ENCODE peak calls at places on chromosome 2, in ten cellular contexts. One of them, this sample, is unnamed.

GRCh38 chr2:135664623-135665068 is 77.0 kb upstream of the UBXN4 start:
- DNase-seq in fibroblast of lung: no peak
- DNase-seq in endothelial cell of umbilical vein: peak
- DNase-seq in H1: no peak
- DNase-seq in right cardiac atrium: no peak
- DNase-seq in ovary: no peak
- DNase-seq in upper lobe of right lung: no peak
- DNase-seq in naive thymus-derived CD4-positive, alpha-beta T cell: no peak
- DNase-seq in effector memory CD4-positive, alpha-beta T cell: no peak
- DNase-seq in heart right ventricle: no peak
- DNase-seq in this sample: no peak

GRCh38 chr2:162074937-162075688 is 1.1 kb upstream of the DPP4 start:
- DNase-seq in fibroblast of lung: no peak
- DNase-seq in endothelial cell of umbilical vein: no peak
- DNase-seq in H1: no peak
- DNase-seq in right cardiac atrium: no peak
- DNase-seq in ovary: no peak
- DNase-seq in upper lobe of right lung: no peak
- DNase-seq in naive thymus-derived CD4-positive, alpha-beta T cell: no peak
- DNase-seq in effector memory CD4-positive, alpha-beta T cell: no peak
- DNase-seq in heart right ventricle: no peak
- DNase-seq in this sample: no peak

GRCh38 chr2:229431331-229431954 is 160.4 kb upstream of the PID1 start:
- DNase-seq in fibroblast of lung: peak
- DNase-seq in endothelial cell of umbilical vein: peak
- DNase-seq in H1: no peak
- DNase-seq in right cardiac atrium: no peak
- DNase-seq in ovary: no peak
- DNase-seq in upper lobe of right lung: no peak
- DNase-seq in naive thymus-derived CD4-positive, alpha-beta T cell: no peak
- DNase-seq in effector memory CD4-positive, alpha-beta T cell: no peak
- DNase-seq in heart right ventricle: no peak
- DNase-seq in this sample: no peak

GRCh38 chr2:143575340-143575739 is 446.1 kb downstream of the ARHGAP15 start:
- DNase-seq in fibroblast of lung: peak
- DNase-seq in endothelial cell of umbilical vein: no peak
- DNase-seq in H1: no peak
- DNase-seq in right cardiac atrium: no peak
- DNase-seq in ovary: no peak
- DNase-seq in upper lobe of right lung: no peak
- DNase-seq in naive thymus-derived CD4-positive, alpha-beta T cell: no peak
- DNase-seq in effector memory CD4-positive, alpha-beta T cell: no peak
- DNase-seq in heart right ventricle: no peak
- DNase-seq in this sample: no peak

GRCh38 chr2:70255637-70256314 is 2.2 kb upstream of the PCYOX1 start:
- DNase-seq in fibroblast of lung: no peak
- DNase-seq in endothelial cell of umbilical vein: no peak
- DNase-seq in H1: no peak
- DNase-seq in right cardiac atrium: no peak
- DNase-seq in ovary: no peak
- DNase-seq in upper lobe of right lung: no peak
- DNase-seq in naive thymus-derived CD4-positive, alpha-beta T cell: no peak
- DNase-seq in effector memory CD4-positive, alpha-beta T cell: no peak
- DNase-seq in heart right ventricle: no peak
- DNase-seq in this sample: no peak

GRCh38 chr2:152657042-152657441 is 60.2 kb downstream of the PRPF40A start:
- DNase-seq in fibroblast of lung: no peak
- DNase-seq in endothelial cell of umbilical vein: no peak
- DNase-seq in H1: no peak
- DNase-seq in right cardiac atrium: no peak
- DNase-seq in ovary: no peak
- DNase-seq in upper lobe of right lung: no peak
- DNase-seq in naive thymus-derived CD4-positive, alpha-beta T cell: no peak
- DNase-seq in effector memory CD4-positive, alpha-beta T cell: no peak
- DNase-seq in heart right ventricle: no peak
- DNase-seq in this sample: no peak

GRCh38 chr2:158211516-158211915 is 109.8 kb downstream of the UPP2 start:
- DNase-seq in fibroblast of lung: peak
- DNase-seq in endothelial cell of umbilical vein: no peak
- DNase-seq in H1: no peak
- DNase-seq in right cardiac atrium: no peak
- DNase-seq in ovary: no peak
- DNase-seq in upper lobe of right lung: no peak
- DNase-seq in naive thymus-derived CD4-positive, alpha-beta T cell: no peak
- DNase-seq in effector memory CD4-positive, alpha-beta T cell: no peak
- DNase-seq in heart right ventricle: no peak
- DNase-seq in this sample: no peak

GRCh38 chr2:70190086-70190412 is 770 bp downstream of the C2orf42 start:
- DNase-seq in fibroblast of lung: no peak
- DNase-seq in endothelial cell of umbilical vein: no peak
- DNase-seq in H1: no peak
- DNase-seq in right cardiac atrium: peak
- DNase-seq in ovary: peak
- DNase-seq in upper lobe of right lung: no peak
- DNase-seq in naive thymus-derived CD4-positive, alpha-beta T cell: no peak
- DNase-seq in effector memory CD4-positive, alpha-beta T cell: no peak
- DNase-seq in heart right ventricle: no peak
- DNase-seq in this sample: peak

GRCh38 chr2:29114841-29115609 is at the start of gene CLIP4:
- DNase-seq in fibroblast of lung: peak
- DNase-seq in endothelial cell of umbilical vein: peak
- DNase-seq in H1: no peak
- DNase-seq in right cardiac atrium: peak
- DNase-seq in ovary: peak
- DNase-seq in upper lobe of right lung: peak
- DNase-seq in naive thymus-derived CD4-positive, alpha-beta T cell: peak
- DNase-seq in effector memory CD4-positive, alpha-beta T cell: peak
- DNase-seq in heart right ventricle: peak
- DNase-seq in this sample: peak

GRCh38 chr2:195646424-195646823 is 10.6 kb upstream of the SLC39A10 start:
- DNase-seq in fibroblast of lung: no peak
- DNase-seq in endothelial cell of umbilical vein: no peak
- DNase-seq in H1: no peak
- DNase-seq in right cardiac atrium: no peak
- DNase-seq in ovary: no peak
- DNase-seq in upper lobe of right lung: no peak
- DNase-seq in naive thymus-derived CD4-positive, alpha-beta T cell: no peak
- DNase-seq in effector memory CD4-positive, alpha-beta T cell: no peak
- DNase-seq in heart right ventricle: no peak
- DNase-seq in this sample: no peak

GRCh38 chr2:164992818-164993217 is 37.5 kb upstream of the SLC38A11 start:
- DNase-seq in fibroblast of lung: peak
- DNase-seq in endothelial cell of umbilical vein: peak
- DNase-seq in H1: no peak
- DNase-seq in right cardiac atrium: peak
- DNase-seq in ovary: peak
- DNase-seq in upper lobe of right lung: no peak
- DNase-seq in naive thymus-derived CD4-positive, alpha-beta T cell: no peak
- DNase-seq in effector memory CD4-positive, alpha-beta T cell: no peak
- DNase-seq in heart right ventricle: peak
- DNase-seq in this sample: peak

GRCh38 chr2:218717262-218717661 is 6.6 kb downstream of the TTLL4 start:
- DNase-seq in fibroblast of lung: peak
- DNase-seq in endothelial cell of umbilical vein: no peak
- DNase-seq in H1: no peak
- DNase-seq in right cardiac atrium: no peak
- DNase-seq in ovary: no peak
- DNase-seq in upper lobe of right lung: no peak
- DNase-seq in naive thymus-derived CD4-positive, alpha-beta T cell: no peak
- DNase-seq in effector memory CD4-positive, alpha-beta T cell: no peak
- DNase-seq in heart right ventricle: no peak
- DNase-seq in this sample: no peak

GRCh38 chr2:168245074-168245825 is 2.1 kb downstream of the STK39 start:
- DNase-seq in fibroblast of lung: peak
- DNase-seq in endothelial cell of umbilical vein: peak
- DNase-seq in H1: no peak
- DNase-seq in right cardiac atrium: no peak
- DNase-seq in ovary: no peak
- DNase-seq in upper lobe of right lung: no peak
- DNase-seq in naive thymus-derived CD4-positive, alpha-beta T cell: no peak
- DNase-seq in effector memory CD4-positive, alpha-beta T cell: no peak
- DNase-seq in heart right ventricle: no peak
- DNase-seq in this sample: no peak

GRCh38 chr2:21803550-21803949 is 679.8 kb downstream of the TDRD15 start:
- DNase-seq in fibroblast of lung: no peak
- DNase-seq in endothelial cell of umbilical vein: no peak
- DNase-seq in H1: no peak
- DNase-seq in right cardiac atrium: no peak
- DNase-seq in ovary: no peak
- DNase-seq in upper lobe of right lung: no peak
- DNase-seq in naive thymus-derived CD4-positive, alpha-beta T cell: no peak
- DNase-seq in effector memory CD4-positive, alpha-beta T cell: no peak
- DNase-seq in heart right ventricle: no peak
- DNase-seq in this sample: no peak

GRCh38 chr2:112540906-112541305 is 1.4 kb upstream of the POLR1B start:
- DNase-seq in fibroblast of lung: no peak
- DNase-seq in endothelial cell of umbilical vein: no peak
- DNase-seq in H1: no peak
- DNase-seq in right cardiac atrium: no peak
- DNase-seq in ovary: no peak
- DNase-seq in upper lobe of right lung: no peak
- DNase-seq in naive thymus-derived CD4-positive, alpha-beta T cell: no peak
- DNase-seq in effector memory CD4-positive, alpha-beta T cell: no peak
- DNase-seq in heart right ventricle: no peak
- DNase-seq in this sample: no peak
- H3K4me3 ChIP-seq in fibroblast of lung: no peak
- H3K4me3 ChIP-seq in endothelial cell of umbilical vein: no peak
- H3K4me3 ChIP-seq in H1: peak
- H3K4me3 ChIP-seq in right cardiac atrium: no peak
- H3K4me3 ChIP-seq in ovary: no peak
- H3K4me3 ChIP-seq in upper lobe of right lung: peak
- H3K4me3 ChIP-seq in naive thymus-derived CD4-positive, alpha-beta T cell: no peak
- H3K4me3 ChIP-seq in effector memory CD4-positive, alpha-beta T cell: peak
- H3K4me3 ChIP-seq in heart right ventricle: no peak
- H3K4me3 ChIP-seq in this sample: no peak

GRCh38 chr2:118852605-118853128 is 5.2 kb upstream of the EN1 start:
- DNase-seq in fibroblast of lung: no peak
- DNase-seq in endothelial cell of umbilical vein: no peak
- DNase-seq in H1: no peak
- DNase-seq in right cardiac atrium: no peak
- DNase-seq in ovary: no peak
- DNase-seq in upper lobe of right lung: no peak
- DNase-seq in naive thymus-derived CD4-positive, alpha-beta T cell: no peak
- DNase-seq in effector memory CD4-positive, alpha-beta T cell: no peak
- DNase-seq in heart right ventricle: no peak
- DNase-seq in this sample: no peak
- H3K4me3 ChIP-seq in fibroblast of lung: no peak
- H3K4me3 ChIP-seq in endothelial cell of umbilical vein: no peak
- H3K4me3 ChIP-seq in H1: peak
- H3K4me3 ChIP-seq in right cardiac atrium: no peak
- H3K4me3 ChIP-seq in ovary: no peak
- H3K4me3 ChIP-seq in upper lobe of right lung: no peak
- H3K4me3 ChIP-seq in naive thymus-derived CD4-positive, alpha-beta T cell: no peak
- H3K4me3 ChIP-seq in effector memory CD4-positive, alpha-beta T cell: no peak
- H3K4me3 ChIP-seq in heart right ventricle: no peak
- H3K4me3 ChIP-seq in this sample: no peak

GRCh38 chr2:105787376-105788318 is 42.9 kb downstream of the NCK2 start:
- DNase-seq in fibroblast of lung: no peak
- DNase-seq in endothelial cell of umbilical vein: no peak
- DNase-seq in H1: no peak
- DNase-seq in right cardiac atrium: no peak
- DNase-seq in ovary: no peak
- DNase-seq in upper lobe of right lung: no peak
- DNase-seq in naive thymus-derived CD4-positive, alpha-beta T cell: peak
- DNase-seq in effector memory CD4-positive, alpha-beta T cell: no peak
- DNase-seq in heart right ventricle: no peak
- DNase-seq in this sample: no peak

GRCh38 chr2:105788670-105789290 is 44.1 kb downstream of the NCK2 start:
- DNase-seq in fibroblast of lung: peak
- DNase-seq in endothelial cell of umbilical vein: no peak
- DNase-seq in H1: no peak
- DNase-seq in right cardiac atrium: no peak
- DNase-seq in ovary: no peak
- DNase-seq in upper lobe of right lung: no peak
- DNase-seq in naive thymus-derived CD4-positive, alpha-beta T cell: no peak
- DNase-seq in effector memory CD4-positive, alpha-beta T cell: no peak
- DNase-seq in heart right ventricle: no peak
- DNase-seq in this sample: no peak

GRCh38 chr2:105790467-105791118 is 45.9 kb downstream of the NCK2 start:
- DNase-seq in fibroblast of lung: no peak
- DNase-seq in endothelial cell of umbilical vein: no peak
- DNase-seq in H1: no peak
- DNase-seq in right cardiac atrium: no peak
- DNase-seq in ovary: no peak
- DNase-seq in upper lobe of right lung: no peak
- DNase-seq in naive thymus-derived CD4-positive, alpha-beta T cell: no peak
- DNase-seq in effector memory CD4-positive, alpha-beta T cell: no peak
- DNase-seq in heart right ventricle: no peak
- DNase-seq in this sample: no peak

GRCh38 chr2:105791229-105791628 is 46.5 kb downstream of the NCK2 start:
- DNase-seq in fibroblast of lung: no peak
- DNase-seq in endothelial cell of umbilical vein: no peak
- DNase-seq in H1: no peak
- DNase-seq in right cardiac atrium: no peak
- DNase-seq in ovary: no peak
- DNase-seq in upper lobe of right lung: no peak
- DNase-seq in naive thymus-derived CD4-positive, alpha-beta T cell: no peak
- DNase-seq in effector memory CD4-positive, alpha-beta T cell: no peak
- DNase-seq in heart right ventricle: no peak
- DNase-seq in this sample: no peak

GRCh38 chr2:105789745-105790466 is 45.2 kb downstream of the NCK2 start:
- DNase-seq in fibroblast of lung: peak
- DNase-seq in endothelial cell of umbilical vein: peak
- DNase-seq in H1: no peak
- DNase-seq in right cardiac atrium: no peak
- DNase-seq in ovary: no peak
- DNase-seq in upper lobe of right lung: no peak
- DNase-seq in naive thymus-derived CD4-positive, alpha-beta T cell: peak
- DNase-seq in effector memory CD4-positive, alpha-beta T cell: peak
- DNase-seq in heart right ventricle: peak
- DNase-seq in this sample: no peak
- H3K4me3 ChIP-seq in fibroblast of lung: no peak
- H3K4me3 ChIP-seq in endothelial cell of umbilical vein: no peak
- H3K4me3 ChIP-seq in H1: no peak
- H3K4me3 ChIP-seq in right cardiac atrium: no peak
- H3K4me3 ChIP-seq in ovary: no peak
- H3K4me3 ChIP-seq in upper lobe of right lung: no peak
- H3K4me3 ChIP-seq in naive thymus-derived CD4-positive, alpha-beta T cell: peak
- H3K4me3 ChIP-seq in effector memory CD4-positive, alpha-beta T cell: peak
- H3K4me3 ChIP-seq in heart right ventricle: no peak
- H3K4me3 ChIP-seq in this sample: no peak

DNA sequence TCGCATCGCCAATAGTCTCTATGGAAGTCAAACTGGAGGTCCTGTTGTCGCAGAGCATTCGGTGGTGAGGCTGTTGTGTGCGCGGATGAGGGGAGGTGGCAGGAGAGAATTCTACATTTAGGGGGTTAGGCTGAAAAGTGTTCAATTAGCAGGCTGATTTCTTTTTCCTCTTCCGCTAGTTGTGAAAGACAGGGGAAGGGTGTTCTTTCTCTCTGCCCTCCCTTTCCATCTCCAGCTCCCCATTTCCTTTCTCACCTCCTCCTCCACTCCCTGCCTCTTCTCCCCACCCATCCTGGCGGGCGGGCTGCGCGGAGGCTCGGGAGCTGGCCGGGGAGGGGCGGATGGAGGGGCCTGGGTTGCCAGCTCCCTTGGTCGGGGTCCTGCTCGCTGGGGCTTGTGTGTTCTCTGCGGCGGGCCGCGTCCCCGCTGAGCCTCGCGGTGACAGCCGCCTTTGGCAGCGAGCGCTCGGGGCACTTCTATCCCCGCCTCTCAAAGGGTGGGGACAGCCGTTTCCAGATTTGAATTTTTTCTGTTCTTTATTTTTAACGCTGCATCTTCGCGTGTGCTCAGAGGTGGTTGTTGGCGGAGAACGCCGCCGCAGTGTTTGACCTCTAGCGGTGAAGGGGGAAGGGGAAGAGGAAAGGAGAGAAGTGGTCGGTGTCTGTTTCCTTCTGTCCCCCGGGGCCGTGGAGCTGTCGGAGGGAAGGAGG is 3.6 kb downstream of the SOX11 start:
- DNase-seq in fibroblast of lung: peak
- DNase-seq in endothelial cell of umbilical vein: no peak
- DNase-seq in H1: no peak
- DNase-seq in right cardiac atrium: no peak
- DNase-seq in ovary: no peak
- DNase-seq in upper lobe of right lung: no peak
- DNase-seq in naive thymus-derived CD4-positive, alpha-beta T cell: no peak
- DNase-seq in effector memory CD4-positive, alpha-beta T cell: no peak
- DNase-seq in heart right ventricle: peak
- DNase-seq in this sample: no peak
- H3K4me3 ChIP-seq in fibroblast of lung: peak
- H3K4me3 ChIP-seq in endothelial cell of umbilical vein: no peak
- H3K4me3 ChIP-seq in H1: peak
- H3K4me3 ChIP-seq in right cardiac atrium: peak
- H3K4me3 ChIP-seq in ovary: no peak
- H3K4me3 ChIP-seq in upper lobe of right lung: peak
- H3K4me3 ChIP-seq in naive thymus-derived CD4-positive, alpha-beta T cell: no peak
- H3K4me3 ChIP-seq in effector memory CD4-positive, alpha-beta T cell: no peak
- H3K4me3 ChIP-seq in heart right ventricle: peak
- H3K4me3 ChIP-seq in this sample: no peak

This sample was measured in CD8-positive, alpha-beta T cell.